ENCODE peak calls at places on chromosome 14, in six cellular contexts. J is cardiac muscle cell, M is heart right ventricle, V is osteocyte, L is body of pancreas, F is progenitor cell of endocrine pancreas. H is an unnamed sample.

GRCh38 chr14:23827100-23827892 is 126.3 kb upstream of the DHRS4 start:
- DNase-seq in J (no peak), M (no peak), V (no peak), L (no peak), F (no peak), H (no peak)

GRCh38 chr14:85010186-85010585 is 519.8 kb upstream of the FLRT2 start:
- DNase-seq in J (no peak), M (no peak), V (no peak), L (no peak), F (no peak), H (no peak)

GRCh38 chr14:95319312-95320075 is at the start of gene CLMN:
- DNase-seq in J (peak; percentile 70), M (peak; percentile 44), V (no peak), L (peak; percentile 70), F (peak; percentile 43), H (peak; percentile 90)

GRCh38 chr14:57136669-57137068 is 132.0 kb downstream of the EXOC5 start:
- DNase-seq in J (no peak), M (peak; percentile 42), V (no peak), L (no peak), F (no peak), H (no peak)

GRCh38 chr14:100783630-100784321 is 42.1 kb upstream of the MEG3 start:
- DNase-seq in J (no peak), M (no peak), V (no peak), L (no peak), F (no peak), H (no peak)

GRCh38 chr14:23539209-23539866 is 12.2 kb downstream of the ZFHX2 start:
- DNase-seq in J (peak; percentile 83), M (no peak), V (no peak), L (no peak), F (peak; percentile 34), H (peak; percentile 84)

GRCh38 chr14:32564591-32564990 is 235.5 kb downstream of the AKAP6 start:
- DNase-seq in J (no peak), M (no peak), V (no peak), L (no peak), F (no peak), H (no peak)

GRCh38 chr14:77107228-77107627 is 9.2 kb downstream of the CIPC start:
- DNase-seq in J (no peak), M (no peak), V (no peak), L (no peak), F (no peak), H (no peak)

GRCh38 chr14:53608369-53608768 is 348.3 kb downstream of the BMP4 start:
- DNase-seq in J (no peak), M (no peak), V (no peak), L (peak; percentile 2), F (no peak), H (no peak)

GRCh38 chr14:80124794-80125193 is 86.5 kb downstream of the DIO2 start:
- DNase-seq in J (no peak), M (no peak), V (no peak), L (no peak), F (no peak), H (no peak)

GRCh38 chr14:94050231-94050880 is 24.2 kb downstream of the OTUB2 start:
- DNase-seq in J (peak; percentile 89), M (peak; percentile 73), V (peak; percentile 32), L (peak; percentile 13), F (no peak), H (no peak)

GRCh38 chr14:36948157-36948859 is 224.1 kb downstream of the SLC25A21 start:
- DNase-seq in J (no peak), M (no peak), V (no peak), L (no peak), F (no peak), H (no peak)

GRCh38 chr14:96717116-96717515 is 80.1 kb upstream of the VRK1 start:
- DNase-seq in J (no peak), M (no peak), V (no peak), L (no peak), F (no peak), H (no peak)

GRCh38 chr14:37637341-37637740 is 41.9 kb downstream of the TTC6 start:
- DNase-seq in J (no peak), M (no peak), V (no peak), L (no peak), F (no peak), H (no peak)

GRCh38 chr14:65170768-65171251 is 68.5 kb upstream of the MAX start:
- DNase-seq in J (peak; percentile 48), M (no peak), V (no peak), L (peak; percentile 16), F (no peak), H (peak; percentile 35)

GRCh38 chr14:68596701-68597100 is 196.2 kb downstream of the ZFP36L1 start:
- DNase-seq in J (no peak), M (no peak), V (no peak), L (peak; percentile 89), F (no peak), H (no peak)

GRCh38 chr14:89185919-89186849 is 230.8 kb downstream of the FOXN3 start:
- DNase-seq in J (peak; percentile 41), M (no peak), V (no peak), L (no peak), F (no peak), H (no peak)
- TF ChIP-seq CTCF in J (no peak), M (peak; percentile 26), V (no peak), L (no peak), F (no peak), H (no peak)

GRCh38 chr14:29709490-29709889 is 218.2 kb downstream of the PRKD1 start:
- DNase-seq in J (no peak), M (no peak), V (no peak), L (no peak), F (no peak), H (no peak)

GRCh38 chr14:29706700-29707099 is 220.9 kb downstream of the PRKD1 start:
- DNase-seq in J (no peak), M (no peak), V (no peak), L (no peak), F (no peak), H (no peak)

GRCh38 chr14:29705801-29706200 is 221.8 kb downstream of the PRKD1 start:
- DNase-seq in J (no peak), M (no peak), V (no peak), L (no peak), F (no peak), H (no peak)

GRCh38 chr14:29712586-29712985 is 215.1 kb downstream of the PRKD1 start:
- DNase-seq in J (no peak), M (no peak), V (no peak), L (no peak), F (no peak), H (no peak)

GRCh38 chr14:29710015-29710414 is 217.6 kb downstream of the PRKD1 start:
- DNase-seq in J (peak; percentile 31), M (no peak), V (no peak), L (no peak), F (no peak), H (no peak)
- TF ChIP-seq CTCF in J (peak; percentile 32), M (peak; percentile 60), V (peak; percentile 18), L (peak; percentile 20), F (peak; percentile 14), H (no peak)

DNA sequence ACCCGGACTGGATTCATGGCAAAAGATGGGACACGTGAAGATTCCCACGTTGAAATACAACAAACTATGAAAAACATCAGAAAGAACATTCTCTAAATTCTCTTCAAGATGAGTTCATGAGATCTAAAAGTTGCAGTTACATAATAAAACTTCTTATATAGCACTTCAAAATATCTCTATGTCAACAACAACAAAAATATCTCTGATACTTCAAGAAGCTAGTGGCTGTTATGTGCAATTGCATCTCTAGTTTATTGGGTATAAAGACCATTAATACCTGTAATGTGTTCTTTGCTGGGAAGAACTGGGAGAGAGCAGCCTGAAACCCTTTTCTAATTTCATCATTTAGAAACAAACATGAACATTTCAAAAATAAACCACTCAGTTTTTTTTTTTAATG is 69.2 kb upstream of the RGS6 start:
- DNase-seq in J (no peak), M (no peak), V (no peak), L (no peak), F (no peak), H (no peak)
- TF ChIP-seq CTCF in J (no peak), M (peak; percentile 13), V (peak; percentile 9), L (no peak), F (no peak), H (no peak)

GRCh38 chr14:70398706-70399431 is 18.0 kb downstream of the SYNJ2BP start:
- DNase-seq in J (no peak), M (no peak), V (no peak), L (no peak), F (no peak), H (no peak)

GRCh38 chr14:70398280-70398679 is 18.6 kb downstream of the SYNJ2BP start:
- DNase-seq in J (no peak), M (no peak), V (no peak), L (no peak), F (no peak), H (no peak)

GRCh38 chr14:70401643-70402042 is 15.2 kb downstream of the SYNJ2BP start:
- DNase-seq in J (no peak), M (no peak), V (no peak), L (no peak), F (no peak), H (no peak)

GRCh38 chr14:70394674-70395073 is 22.2 kb downstream of the SYNJ2BP start:
- DNase-seq in J (no peak), M (no peak), V (no peak), L (no peak), F (no peak), H (no peak)

DNA sequence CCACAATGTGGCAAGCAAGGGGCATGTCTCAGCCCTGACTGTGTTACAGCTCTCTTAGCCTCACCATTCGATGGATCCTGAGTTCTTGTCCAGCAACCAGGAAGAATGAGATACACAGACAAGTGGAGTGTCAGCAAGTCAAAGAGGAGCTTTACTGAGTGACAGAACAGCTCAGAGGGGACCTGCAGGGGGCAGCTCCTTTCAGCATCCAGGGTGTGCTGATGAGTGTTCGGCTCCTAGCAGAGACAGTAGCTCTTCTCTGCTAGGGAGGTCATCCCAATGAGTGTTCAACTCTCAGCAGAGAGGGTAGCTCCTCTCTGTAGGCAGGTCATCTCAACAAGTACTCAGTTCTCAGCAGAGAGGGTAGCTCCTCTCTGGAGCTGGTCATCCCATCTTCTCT is 19.1 kb downstream of the SYNJ2BP start:
- DNase-seq in J (no peak), M (no peak), V (no peak), L (no peak), F (no peak), H (no peak)
- TF ChIP-seq CTCF in J (no peak), M (no peak), V (no peak), L (no peak), F (no peak), H (no peak)

DNA sequence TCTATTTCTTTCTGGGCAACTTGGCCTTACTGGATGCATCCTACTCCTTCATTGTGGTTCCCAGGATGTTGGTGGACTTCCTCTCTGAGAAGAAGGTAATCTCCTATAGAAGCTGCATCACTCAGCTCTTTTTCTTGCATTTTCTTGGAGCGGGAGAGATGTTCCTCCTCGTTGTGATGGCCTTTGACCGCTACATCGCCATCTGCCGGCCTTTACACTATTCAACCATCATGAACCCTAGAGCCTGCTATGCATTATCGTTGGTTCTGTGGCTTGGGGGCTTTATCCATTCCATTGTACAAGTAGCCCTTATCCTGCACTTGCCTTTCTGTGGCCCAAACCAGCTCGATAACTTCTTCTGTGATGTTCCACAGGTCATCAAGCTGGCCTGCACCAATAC is 5.3 kb downstream of the OR4N5 start:
- DNase-seq in J (no peak), M (no peak), V (no peak), L (no peak), F (no peak), H (no peak)
- TF ChIP-seq CTCF in J (no peak), M (no peak), V (no peak), L (no peak), F (no peak), H (no peak)

H was measured in GM20000.